ENCODE peak calls at places on chromosomes 7 and 10, in eight cellular contexts. B, D, V, Q, P, O, G and K are unnamed samples.

GRCh38 chr7:155804431-155804831 is 7.8 kb downstream of the SHH start:
- DNase-seq in B (peak), D (peak), O (no peak), Q (no peak), V (no peak), P (no peak), G (no peak), K (no peak)

GRCh38 chr7:143434660-143435059 is 8.6 kb upstream of the TAS2R60 start:
- DNase-seq in P (no peak), D (no peak), V (no peak), O (peak), Q (no peak), G (no peak), B (no peak), K (no peak)

GRCh38 chr7:141178486-141179135 is 104.7 kb downstream of the TMEM178B start:
- DNase-seq in P (no peak), O (no peak), Q (no peak), B (no peak), G (no peak), V (no peak), D (no peak), K (no peak)

GRCh38 chr10:129741978-129742741 is 221.9 kb downstream of the EBF3 start:
- DNase-seq in B (no peak), V (no peak), P (no peak), G (no peak), D (no peak), O (no peak), Q (no peak), K (no peak)

GRCh38 chr10:16933799-16934198 is 116.6 kb upstream of the RSU1 start:
- DNase-seq in D (no peak), V (no peak), O (no peak), Q (no peak), B (no peak), G (no peak), P (no peak), K (no peak)

GRCh38 chr7:38311329-38311937 is 38.0 kb upstream of the TARP start:
- DNase-seq in O (no peak), G (no peak), B (no peak), P (no peak), V (no peak), D (no peak), Q (no peak), K (no peak)

GRCh38 chr10:14382022-14382421 is 51.3 kb upstream of the FRMD4A start:
- DNase-seq in P (peak), V (no peak), B (no peak), Q (no peak), G (no peak), O (no peak), D (no peak), K (peak)

GRCh38 chr7:82327898-82328297 is 115.7 kb downstream of the CACNA2D1 start:
- DNase-seq in P (no peak), D (no peak), O (peak), B (no peak), Q (no peak), G (no peak), V (no peak), K (no peak)

GRCh38 chr7:138752568-138753518 is 45.0 kb upstream of the TMEM213 start:
- DNase-seq in B (peak), D (peak), P (no peak), O (peak), V (peak), Q (peak), G (peak), K (peak)

GRCh38 chr10:44355630-44356029 is 29.3 kb downstream of the CXCL12 start:
- DNase-seq in B (no peak), G (no peak), Q (no peak), O (no peak), D (no peak), V (no peak), P (no peak), K (no peak)

GRCh38 chr10:29834990-29835569 is 200.3 kb upstream of the SVIL start:
- DNase-seq in Q (no peak), G (no peak), B (no peak), V (no peak), O (no peak), D (no peak), P (no peak), K (no peak)

GRCh38 chr7:66871076-66871475 is 49.9 kb upstream of the TMEM248 start:
- DNase-seq in G (no peak), P (no peak), Q (no peak), D (no peak), V (no peak), O (no peak), B (no peak), K (no peak)

GRCh38 chr10:97069576-97070362 is 116.0 kb downstream of the SLIT1 start:
- DNase-seq in O (peak), D (no peak), B (peak), P (peak), G (peak), Q (no peak), V (no peak), K (peak)

GRCh38 chr10:24811906-24812305 is 88.2 kb upstream of the ARHGAP21 start:
- DNase-seq in V (no peak), P (no peak), Q (no peak), D (peak), G (no peak), O (no peak), B (peak), K (no peak)

GRCh38 chr7:121595949-121596692 is 200.0 kb upstream of the FAM3C start:
- DNase-seq in G (no peak), Q (no peak), B (no peak), V (no peak), O (no peak), D (no peak), P (no peak), K (no peak)

GRCh38 chr7:981793-982510 is 1.0 kb upstream of the CYP2W1 start:
- DNase-seq in B (no peak), P (no peak), G (no peak), V (no peak), O (no peak), Q (no peak), D (no peak), K (no peak)

GRCh38 chr7:133230591-133231194 is 22.2 kb upstream of the EXOC4 start:
- DNase-seq in B (peak), V (peak), D (peak), G (no peak), P (peak), Q (peak), O (peak), K (peak)

GRCh38 chr10:70575486-70575873 is 27.1 kb downstream of the PRF1 start:
- DNase-seq in D (no peak), V (no peak), G (no peak), P (no peak), B (no peak), Q (no peak), O (no peak), K (no peak)

GRCh38 chr10:100006241-100006886 is 3.4 kb downstream of the DNMBP start:
- DNase-seq in V (no peak), P (peak), B (peak), Q (peak), G (peak), D (no peak), O (peak), K (no peak)

GRCh38 chr7:75905785-75906604 is 9.0 kb upstream of the POR start:
- DNase-seq in O (peak), V (no peak), B (peak), D (peak), G (peak), P (peak), Q (no peak), K (no peak)

GRCh38 chr10:93464826-93465388 is 17.2 kb downstream of the MYOF start:
- DNase-seq in O (no peak), B (no peak), D (no peak), G (no peak), P (no peak), V (no peak), Q (no peak), K (no peak)

GRCh38 chr7:105512926-105513526 is 9.0 kb downstream of the PUS7 start:
- DNase-seq in Q (no peak), D (no peak), V (no peak), P (no peak), O (no peak), B (no peak), G (no peak), K (no peak)

GRCh38 chr10:59057350-59057749 is 119.1 kb upstream of the PHYHIPL start:
- DNase-seq in O (no peak), P (no peak), D (peak), B (peak), Q (no peak), G (no peak), V (peak), K (no peak)

GRCh38 chr10:29106287-29106686 is 182.6 kb upstream of the LYZL1 start:
- DNase-seq in O (peak), Q (no peak), P (no peak), B (no peak), V (no peak), G (peak), D (no peak), K (no peak)

GRCh38 chr10:22679608-22680007 is 34.8 kb downstream of the PIP4K2A start:
- DNase-seq in D (no peak), P (no peak), G (no peak), B (no peak), O (no peak), Q (no peak), V (no peak), K (peak)

GRCh38 chr7:110522061-110522750 is 568.7 kb upstream of the LRRN3 start:
- DNase-seq in V (no peak), Q (no peak), O (no peak), B (no peak), D (no peak), G (no peak), P (no peak), K (no peak)

GRCh38 chr10:93462881-93463280 is 19.3 kb downstream of the MYOF start:
- DNase-seq in D (no peak), B (no peak), P (peak), V (no peak), G (no peak), Q (peak), O (peak), K (no peak)

GRCh38 chr10:71431216-71431944 is 34.7 kb downstream of the CDH23 start:
- DNase-seq in G (no peak), B (no peak), O (no peak), P (no peak), Q (no peak), D (no peak), V (no peak), K (no peak)

GRCh38 chr10:75640803-75641202 is 209.4 kb downstream of the LRMDA start:
- DNase-seq in O (no peak), G (no peak), P (no peak), Q (no peak), D (no peak), V (no peak), B (peak), K (no peak)

GRCh38 chr7:85213500-85213899 is 26.6 kb upstream of the SEMA3D start:
- DNase-seq in G (no peak), B (no peak), P (no peak), V (no peak), D (no peak), O (no peak), Q (no peak), K (no peak)

GRCh38 chr7:19302731-19303130 is 157.5 kb upstream of the FERD3L start:
- DNase-seq in D (no peak), O (no peak), Q (no peak), V (no peak), P (no peak), G (no peak), B (no peak), K (no peak)

GRCh38 chr10:102612964-102613275 is 31.4 kb upstream of the TRIM8 start:
- DNase-seq in V (no peak), Q (no peak), O (no peak), D (no peak), P (no peak), G (no peak), B (no peak), K (no peak)

GRCh38 chr7:80335473-80336232 is 176.2 kb downstream of the GNAT3 start:
- DNase-seq in O (no peak), G (no peak), D (peak), V (no peak), Q (no peak), B (peak), P (no peak), K (no peak)

GRCh38 chr7:94421711-94422110 is 27.0 kb downstream of the COL1A2 start:
- DNase-seq in D (no peak), P (no peak), B (no peak), G (no peak), O (no peak), Q (no peak), V (no peak), K (no peak)

GRCh38 chr7:5665106-5666025 is 116.1 kb downstream of the RNF216 start:
- DNase-seq in D (peak), P (peak), Q (peak), B (peak), V (peak), G (peak), O (peak), K (peak)

GRCh38 chr7:24725554-24726260 is 31.6 kb downstream of the GSDME start:
- DNase-seq in G (no peak), P (no peak), Q (no peak), B (no peak), V (no peak), O (no peak), D (no peak), K (no peak)

GRCh38 chr10:118241229-118242137 is 100.6 kb downstream of the FAM204A start:
- DNase-seq in Q (peak), P (peak), B (peak), D (peak), G (peak), O (peak), V (peak), K (peak)

GRCh38 chr7:116236020-116236630 is 25.8 kb downstream of the TES start:
- DNase-seq in Q (peak), G (no peak), O (peak), D (peak), B (peak), P (peak), V (peak), K (peak)
- H3K4me3 ChIP-seq in Q (no peak), G (no peak), O (no peak), D (no peak), B (no peak), P (no peak), V (no peak), K (no peak)

GRCh38 chr7:53437336-53437735 is 401.9 kb downstream of the POM121L12 start:
- DNase-seq in D (no peak), P (no peak), B (peak), O (no peak), V (no peak), G (no peak), Q (no peak), K (no peak)
- H3K4me3 ChIP-seq in D (no peak), P (no peak), B (no peak), O (no peak), V (no peak), G (no peak), Q (no peak), K (no peak)

GRCh38 chr10:124680675-124681074 is 63.5 kb downstream of the FAM53B start:
- DNase-seq in O (no peak), V (no peak), D (no peak), P (peak), Q (no peak), B (no peak), G (no peak), K (no peak)

GRCh38 chr10:124681091-124681490 is 63.1 kb downstream of the FAM53B start:
- DNase-seq in P (no peak), V (no peak), B (no peak), D (no peak), Q (no peak), G (no peak), O (no peak), K (no peak)

GRCh38 chr10:124677871-124678565 is 66.2 kb downstream of the FAM53B start:
- DNase-seq in G (no peak), P (no peak), B (no peak), D (no peak), V (peak), O (no peak), Q (no peak), K (no peak)

GRCh38 chr10:124678566-124679240 is 65.5 kb downstream of the FAM53B start:
- DNase-seq in G (no peak), B (no peak), Q (no peak), P (no peak), V (no peak), O (no peak), D (no peak), K (peak)

GRCh38 chr10:124679401-124679800 is 64.8 kb downstream of the FAM53B start:
- DNase-seq in P (no peak), V (no peak), Q (no peak), G (no peak), O (no peak), D (no peak), B (no peak), K (no peak)
- H3K4me3 ChIP-seq in P (no peak), V (no peak), Q (no peak), G (no peak), O (no peak), D (no peak), B (no peak), K (peak)

GRCh38 chr7:150569245-150569644 is 2.1 kb downstream of the GIMAP4 start:
- DNase-seq in Q (no peak), O (no peak), B (no peak), D (no peak), G (no peak), V (no peak), P (no peak), K (no peak)
- H3K4me3 ChIP-seq in Q (no peak), O (no peak), B (no peak), D (no peak), G (no peak), V (no peak), P (no peak), K (no peak)

GRCh38 chr7:99325597-99326407 is at the start of gene ARPC1A:
- DNase-seq in O (peak), G (peak), P (peak), D (peak), Q (peak), V (peak), B (peak), K (peak)
- H3K4me3 ChIP-seq in O (peak), G (peak), P (peak), D (peak), Q (peak), V (peak), B (peak), K (peak)

GRCh38 chr10:103854265-103854686 is 1.1 kb downstream of the SH3PXD2A start:
- DNase-seq in O (no peak), B (peak), V (peak), G (no peak), Q (no peak), P (no peak), D (peak), K (no peak)
- H3K4me3 ChIP-seq in O (peak), B (peak), V (peak), G (peak), Q (no peak), P (peak), D (peak), K (no peak)

GRCh38 chr7:55156919-55157318 is 138.1 kb downstream of the EGFR start:
- DNase-seq in O (no peak), B (peak), V (no peak), D (peak), P (no peak), Q (no peak), G (no peak), K (no peak)

GRCh38 chr7:55158983-55159382 is 140.2 kb downstream of the EGFR start:
- DNase-seq in P (no peak), D (no peak), B (no peak), O (no peak), V (no peak), G (no peak), Q (no peak), K (no peak)

GRCh38 chr7:55160539-55160938 is 141.7 kb downstream of the EGFR start:
- DNase-seq in Q (no peak), D (no peak), P (peak), G (no peak), B (no peak), O (no peak), V (no peak), K (no peak)

GRCh38 chr7:55157347-55158105 is 138.7 kb downstream of the EGFR start:
- DNase-seq in B (no peak), O (no peak), G (no peak), Q (no peak), V (peak), P (peak), D (peak), K (no peak)

DNA sequence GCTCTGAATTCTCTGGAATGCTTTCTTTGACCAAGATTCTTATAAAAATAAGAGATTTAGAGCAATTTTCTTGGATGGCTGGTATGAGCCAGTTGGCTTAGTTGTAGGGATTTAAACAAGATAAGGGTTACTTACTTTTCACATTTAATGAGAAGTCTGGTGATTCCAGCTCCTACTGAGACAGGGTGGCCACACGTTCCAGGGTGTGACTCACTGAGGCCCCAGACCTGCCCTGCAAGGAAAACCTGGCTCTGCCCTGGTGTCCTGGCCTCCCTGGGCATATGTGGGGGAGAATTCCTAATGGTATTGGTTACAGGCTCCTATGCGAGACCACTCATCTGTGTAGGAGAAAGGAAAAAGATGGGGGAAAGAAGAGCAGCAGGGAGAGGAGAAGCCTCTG is 139.7 kb downstream of the EGFR start:
- DNase-seq in V (no peak), Q (no peak), D (no peak), P (peak), O (peak), G (peak), B (no peak), K (no peak)
- H3K4me3 ChIP-seq in V (no peak), Q (no peak), D (no peak), P (no peak), O (no peak), G (no peak), B (no peak), K (no peak)

GRCh38 chr10:132520147-132520811 is 17.3 kb upstream of the INPP5A start:
- DNase-seq in P (peak), D (no peak), O (no peak), Q (no peak), B (no peak), V (peak), G (no peak), K (no peak)

GRCh38 chr10:132517951-132518521 is 19.6 kb upstream of the INPP5A start:
- DNase-seq in Q (no peak), D (peak), V (peak), P (no peak), O (no peak), G (no peak), B (peak), K (no peak)

GRCh38 chr10:132521041-132521465 is 16.5 kb upstream of the INPP5A start:
- DNase-seq in V (no peak), B (no peak), P (no peak), O (no peak), Q (no peak), D (no peak), G (no peak), K (no peak)

GRCh38 chr10:132518572-132519381 is 18.8 kb upstream of the INPP5A start:
- DNase-seq in G (peak), P (no peak), D (peak), Q (no peak), V (peak), B (peak), O (peak), K (no peak)

DNA sequence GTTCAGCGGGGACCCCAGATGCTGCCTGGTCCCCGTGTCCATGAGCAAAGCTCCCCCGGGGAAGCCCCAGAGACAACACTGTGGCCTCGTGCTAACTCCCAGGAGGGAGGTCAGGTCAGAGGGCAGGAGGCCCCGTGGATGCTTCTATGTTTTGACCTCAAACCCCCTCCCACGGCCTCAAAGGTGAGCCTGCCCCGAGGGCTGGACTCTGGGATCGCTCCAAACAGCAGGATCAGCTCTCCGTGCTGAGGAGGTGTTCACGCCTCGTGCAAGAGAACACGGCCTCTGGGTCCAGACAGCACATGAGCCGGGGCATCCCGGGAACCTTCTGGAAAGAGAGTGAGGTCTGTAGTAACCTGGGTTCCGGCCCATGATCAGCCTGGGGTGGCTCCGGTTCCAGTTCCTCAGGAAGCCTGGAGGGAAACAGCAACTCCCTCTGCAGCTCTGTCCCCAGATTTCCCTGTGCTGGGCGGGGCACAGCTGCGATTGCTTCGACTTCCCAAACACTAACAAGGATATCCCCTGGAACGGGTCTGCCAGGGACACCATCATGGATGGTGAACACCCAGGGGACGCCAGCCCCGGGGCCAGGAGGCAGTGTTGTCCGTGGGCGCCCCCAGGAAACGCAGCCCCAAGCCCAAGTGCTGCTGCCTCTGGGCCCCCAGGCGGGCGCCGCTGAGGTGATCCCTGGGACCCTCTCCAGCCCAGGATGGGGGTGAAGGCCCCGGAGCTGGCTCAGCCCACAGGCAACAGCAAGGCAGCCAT is 18.0 kb upstream of the INPP5A start:
- DNase-seq in B (peak), G (no peak), D (no peak), V (no peak), P (no peak), Q (no peak), O (no peak), K (no peak)
- H3K4me3 ChIP-seq in B (no peak), G (no peak), D (no peak), V (no peak), P (no peak), Q (no peak), O (peak), K (no peak)